ENCODE peak calls at places on chromosomes 12 and 14, in six cellular contexts. N is IMR-90, V is neural progenitor cell, W is PC-3, C is SK-N-SH, Y is neuronal stem cell. E is an unnamed sample.

GRCh38 chr14:95364481-95365209 is 44.9 kb upstream of the CLMN start:
- DNase-seq in V (no peak), W (no peak), Y (no peak), N (no peak), C (no peak), E (peak)

GRCh38 chr12:78209851-78210493 is 379.3 kb downstream of the NAV3 start:
- DNase-seq in Y (no peak), C (no peak), W (no peak), N (peak), V (no peak), E (no peak)

GRCh38 chr12:25997401-25997973 is 39.0 kb downstream of the RASSF8 start:
- DNase-seq in Y (peak), V (peak), N (peak), W (peak), C (no peak), E (no peak)

GRCh38 chr12:92080390-92081285 is 65.0 kb downstream of the BTG1 start:
- DNase-seq in V (no peak), Y (no peak), W (peak), N (peak), C (no peak), E (no peak)

GRCh38 chr12:106223485-106224391 is 24.1 kb downstream of the CKAP4 start:
- DNase-seq in C (peak), W (peak), N (peak), Y (peak), V (peak), E (peak)

GRCh38 chr14:76918176-76918750 is 92.1 kb downstream of the LRRC74A start:
- DNase-seq in N (peak), C (peak), V (no peak), W (no peak), Y (no peak), E (peak)

GRCh38 chr12:111462134-111462821 is 56.6 kb downstream of the SH2B3 start:
- DNase-seq in C (no peak), N (peak), Y (no peak), V (no peak), W (no peak), E (no peak)

GRCh38 chr14:33755358-33755757 is 195.5 kb downstream of the EGLN3 start:
- DNase-seq in W (peak), N (no peak), V (no peak), Y (no peak), C (no peak), E (no peak)

DNA sequence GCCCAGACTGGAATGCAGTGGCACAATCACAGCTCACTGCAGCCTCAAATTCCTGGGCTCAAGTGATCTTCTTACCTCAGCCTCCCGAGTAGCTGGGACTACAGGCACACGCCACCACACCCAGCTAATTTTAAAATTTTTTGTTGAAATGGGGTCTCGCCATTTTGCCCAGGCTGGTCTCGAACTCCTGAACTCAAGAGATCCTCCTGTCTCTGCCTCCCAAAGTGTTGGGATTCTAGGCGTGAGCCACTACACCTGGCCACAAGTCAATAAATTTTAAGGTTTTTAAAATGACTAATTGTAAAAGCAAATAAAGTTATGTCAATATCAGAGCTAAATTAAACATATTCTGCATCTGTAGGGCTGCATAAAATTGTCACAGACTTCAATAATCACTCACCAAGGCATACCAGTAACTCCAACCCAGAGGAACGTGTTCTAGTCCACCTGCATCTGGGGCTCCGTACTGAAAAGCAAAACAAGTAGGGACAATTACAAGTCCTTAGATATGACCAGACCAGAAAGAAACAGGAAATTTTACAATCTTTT is 13.9 kb downstream of the GNS start:
- DNase-seq in V (no peak), Y (no peak), N (no peak), W (peak), C (no peak), E (no peak)
- H3K27ac ChIP-seq in V (no peak), Y (no peak), N (no peak), W (peak), C (no peak), E (no peak)

DNA sequence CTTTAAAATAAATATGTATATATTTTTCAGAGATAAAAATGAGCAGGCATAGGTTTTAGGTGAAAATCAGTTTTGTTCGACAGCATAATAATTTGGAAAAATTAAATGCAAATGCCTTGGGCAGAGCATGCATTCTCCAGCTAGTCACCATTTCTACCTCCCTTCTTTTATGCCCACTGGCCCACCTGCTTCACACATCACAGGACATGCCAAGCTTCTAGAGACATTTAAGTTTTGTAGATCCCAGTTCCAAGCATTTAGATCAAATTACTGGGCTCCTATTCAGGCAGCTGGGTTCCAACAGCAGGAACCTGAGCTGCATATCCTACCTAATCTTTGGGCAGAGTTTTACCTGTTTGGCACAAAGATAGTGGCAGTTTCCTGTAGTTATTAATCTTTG is 67.6 kb upstream of the SLC38A4 start:
- DNase-seq in C (no peak), V (no peak), W (no peak), N (no peak), Y (no peak), E (no peak)
- H3K4me3 ChIP-seq in C (no peak), V (no peak), W (no peak), N (no peak), Y (no peak), E (no peak)

GRCh38 chr12:63845726-63846125 is 1.2 kb downstream of the SRGAP1 start:
- DNase-seq in C (peak), V (no peak), N (peak), W (peak), Y (no peak), E (peak)

GRCh38 chr12:63841611-63842010 is 2.9 kb upstream of the SRGAP1 start:
- DNase-seq in Y (no peak), V (no peak), C (no peak), N (peak), W (no peak), E (no peak)

GRCh38 chr12:63846249-63846967 is 1.9 kb downstream of the SRGAP1 start:
- DNase-seq in Y (no peak), V (no peak), W (peak), N (no peak), C (peak), E (peak)

GRCh38 chr12:63844391-63845341 is at the start of gene SRGAP1:
- DNase-seq in C (peak), N (peak), W (peak), Y (peak), V (peak), E (peak)

GRCh38 chr12:63843613-63844390 is 698 bp upstream of the SRGAP1 start:
- DNase-seq in C (peak), Y (peak), V (peak), W (peak), N (peak), E (peak)
- H3K9ac ChIP-seq in C (peak), Y (peak), V (no peak), W (peak), N (peak), E (peak)

GRCh38 chr14:104149617-104150141 is 11.3 kb downstream of the KIF26A start:
- DNase-seq in V (peak), Y (peak), N (no peak), W (no peak), C (peak), E (peak)
- H3K27ac ChIP-seq in V (no peak), Y (peak), N (no peak), W (no peak), C (peak), E (no peak)

GRCh38 chr14:29928342-29928640 is 644 bp upstream of the PRKD1 start:
- DNase-seq in Y (no peak), V (no peak), C (no peak), W (no peak), N (no peak), E (no peak)
- H3K4me3 ChIP-seq in Y (peak), V (peak), C (no peak), W (peak), N (peak), E (peak)

GRCh38 chr12:48002773-48003218 is 1.5 kb downstream of the COL2A1 start:
- DNase-seq in V (peak), W (peak), N (peak), C (peak), Y (no peak), E (peak)

GRCh38 chr12:48000878-48001321 is 3.4 kb downstream of the COL2A1 start:
- DNase-seq in N (peak), V (peak), C (peak), Y (peak), W (peak), E (peak)

GRCh38 chr12:48001426-48002178 is 2.7 kb downstream of the COL2A1 start:
- DNase-seq in N (no peak), C (peak), Y (peak), V (peak), W (peak), E (peak)

GRCh38 chr12:48003226-48004038 is 844 bp downstream of the COL2A1 start:
- DNase-seq in Y (peak), V (peak), N (no peak), W (peak), C (no peak), E (peak)

GRCh38 chr12:48002179-48002601 is 2.1 kb downstream of the COL2A1 start:
- DNase-seq in C (peak), W (no peak), N (no peak), Y (peak), V (peak), E (peak)
- H3K9ac ChIP-seq in C (no peak), W (peak), N (no peak), Y (peak), V (no peak), E (no peak)

GRCh38 chr12:54215990-54216579 is 27.3 kb upstream of the SMUG1 start:
- DNase-seq in C (no peak), W (no peak), V (no peak), Y (no peak), N (no peak), E (peak)
- H3K27ac ChIP-seq in C (no peak), W (no peak), V (no peak), Y (no peak), N (no peak), E (no peak)

DNA sequence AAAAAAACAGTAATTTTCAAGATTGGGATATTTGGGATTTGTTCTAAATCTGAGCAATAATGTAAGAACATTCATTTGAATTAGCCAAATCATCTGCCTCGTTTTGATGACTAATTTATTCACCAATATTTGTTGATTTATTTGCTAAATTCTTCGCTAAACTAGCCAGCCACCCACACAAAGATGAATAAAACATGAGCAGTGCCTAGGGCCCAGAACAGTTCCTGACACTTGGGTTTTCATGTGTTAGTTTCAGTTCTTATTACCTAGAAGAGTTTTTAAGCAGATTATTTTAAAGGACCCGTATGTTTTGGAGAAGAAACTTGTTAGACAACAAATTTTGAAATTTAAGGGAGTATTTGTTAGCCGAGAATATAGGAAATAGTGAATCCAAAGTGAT is 1.5 kb downstream of the ETNK1 start:
- DNase-seq in V (no peak), W (peak), C (no peak), N (peak), Y (no peak), E (no peak)
- H3K4me3 ChIP-seq in V (peak), W (peak), C (peak), N (peak), Y (no peak), E (peak)

GRCh38 chr14:104873380-104874055 is 8.4 kb downstream of the CEP170B start:
- DNase-seq in W (no peak), N (no peak), V (no peak), C (no peak), Y (no peak), E (no peak)

GRCh38 chr14:104874110-104874531 is 9.1 kb downstream of the CEP170B start:
- DNase-seq in N (no peak), C (no peak), W (no peak), Y (no peak), V (no peak), E (no peak)

GRCh38 chr14:104871145-104871655 is 6.1 kb downstream of the CEP170B start:
- DNase-seq in C (no peak), Y (no peak), N (no peak), W (no peak), V (no peak), E (no peak)

GRCh38 chr14:104871656-104872468 is 6.8 kb downstream of the CEP170B start:
- DNase-seq in N (no peak), W (no peak), C (no peak), V (no peak), Y (no peak), E (no peak)

GRCh38 chr14:104872469-104873341 is 7.6 kb downstream of the CEP170B start:
- DNase-seq in C (no peak), Y (no peak), W (no peak), V (peak), N (peak), E (peak)
- H3K9ac ChIP-seq in C (no peak), Y (peak), W (no peak), V (no peak), N (no peak), E (no peak)

GRCh38 chr12:125381373-125381772 is 316.1 kb downstream of the AACS start:
- DNase-seq in Y (no peak), W (no peak), N (no peak), V (peak), C (no peak), E (peak)
- H3K27ac ChIP-seq in Y (no peak), W (no peak), N (no peak), V (no peak), C (no peak), E (no peak)

E was measured in endodermal cell.